ENCODE peak calls at places on chromosomes 4 and X, in ten cellular contexts. L, O, W, Z, X, G, S, N, Y and V are unnamed samples.

GRCh38 chr4:14841801-14842748 is 160.2 kb upstream of the CPEB2 start:
- DNase-seq in L (no peak), O (no peak), W (no peak), Z (peak), X (no peak), G (no peak), S (no peak), N (no peak), Y (no peak), V (no peak)

GRCh38 chr4:97691111-97691605 is 452.1 kb downstream of the STPG2 start:
- DNase-seq in L (no peak), O (no peak), W (no peak), Z (no peak), X (no peak), G (no peak), S (no peak), N (no peak), Y (no peak), V (no peak)

GRCh38 chrX:82087699-82088098 is 885.8 kb downstream of the SH3BGRL start:
- DNase-seq in L (no peak), O (no peak), W (no peak), Z (no peak), X (peak), G (no peak), S (no peak), N (no peak), Y (no peak), V (no peak)

GRCh38 chrX:24027985-24028384 is 999 bp upstream of the KLHL15 start:
- DNase-seq in L (no peak), O (no peak), W (no peak), Z (no peak), X (no peak), G (no peak), S (no peak), N (no peak), Y (no peak), V (no peak)

GRCh38 chrX:111047575-111047974 is 48.4 kb upstream of the PAK3 start:
- DNase-seq in L (no peak), O (no peak), W (no peak), Z (no peak), X (no peak), G (no peak), S (no peak), N (no peak), Y (no peak), V (no peak)

GRCh38 chr4:83558693-83559092 is 22.8 kb downstream of the GPAT3 start:
- DNase-seq in L (no peak), O (no peak), W (no peak), Z (peak), X (no peak), G (no peak), S (no peak), N (no peak), Y (no peak), V (no peak)

GRCh38 chr4:96102541-96103018 is 262.7 kb downstream of the PDHA2 start:
- DNase-seq in L (no peak), O (no peak), W (no peak), Z (peak), X (no peak), G (no peak), S (no peak), N (no peak), Y (no peak), V (no peak)

GRCh38 chr4:2063557-2064275 is 4.6 kb downstream of the NAT8L start:
- DNase-seq in L (no peak), O (no peak), W (no peak), Z (no peak), X (no peak), G (no peak), S (no peak), N (no peak), Y (no peak), V (no peak)

GRCh38 chr4:13309751-13310150 is 174.4 kb downstream of the RAB28 start:
- DNase-seq in L (no peak), O (no peak), W (no peak), Z (peak), X (no peak), G (no peak), S (no peak), N (no peak), Y (no peak), V (no peak)

GRCh38 chr4:2939383-2940243 is 23.6 kb downstream of the NOP14 start:
- DNase-seq in L (peak), O (no peak), W (no peak), Z (no peak), X (peak), G (no peak), S (no peak), N (no peak), Y (no peak), V (peak)

GRCh38 chr4:7428261-7429068 is 6.3 kb downstream of the PSAPL1 start:
- DNase-seq in L (peak), O (no peak), W (no peak), Z (no peak), X (no peak), G (no peak), S (no peak), N (no peak), Y (no peak), V (peak)

GRCh38 chr4:188242041-188242440 is 102.8 kb downstream of the TRIML1 start:
- DNase-seq in L (no peak), O (no peak), W (no peak), Z (no peak), X (no peak), G (no peak), S (no peak), N (no peak), Y (no peak), V (no peak)

GRCh38 chrX:151384807-151385206 is 12.2 kb upstream of the VMA21 start:
- DNase-seq in L (no peak), O (no peak), W (no peak), Z (no peak), X (no peak), G (no peak), S (no peak), N (no peak), Y (no peak), V (no peak)

GRCh38 chr4:153191795-153192363 is 12.4 kb upstream of the TRIM2 start:
- DNase-seq in L (no peak), O (no peak), W (no peak), Z (no peak), X (no peak), G (no peak), S (no peak), N (no peak), Y (no peak), V (no peak)

GRCh38 chr4:146243141-146243882 is 29.0 kb downstream of the REELD1 start:
- DNase-seq in L (no peak), O (peak), W (peak), Z (peak), X (no peak), G (peak), S (peak), N (peak), Y (no peak), V (peak)

GRCh38 chr4:67714248-67714583 is 13.3 kb upstream of the UBA6 start:
- DNase-seq in L (no peak), O (no peak), W (no peak), Z (no peak), X (no peak), G (peak), S (no peak), N (no peak), Y (no peak), V (no peak)

GRCh38 chrX:130108647-130109428 is 1.5 kb downstream of the ELF4 start:
- DNase-seq in L (no peak), O (no peak), W (peak), Z (peak), X (no peak), G (peak), S (peak), N (no peak), Y (no peak), V (peak)

GRCh38 chrX:20144491-20144890 is 2.9 kb upstream of the EIF1AX start:
- DNase-seq in L (no peak), O (no peak), W (no peak), Z (peak), X (no peak), G (no peak), S (no peak), N (no peak), Y (no peak), V (no peak)

GRCh38 chr4:158962396-158962795 is 140.5 kb upstream of the RAPGEF2 start:
- DNase-seq in L (no peak), O (no peak), W (no peak), Z (no peak), X (no peak), G (no peak), S (no peak), N (no peak), Y (no peak), V (no peak)

GRCh38 chr4:26858947-26859401 is 1.7 kb upstream of the STIM2 start:
- DNase-seq in L (no peak), O (no peak), W (no peak), Z (no peak), X (no peak), G (no peak), S (no peak), N (no peak), Y (no peak), V (no peak)

GRCh38 chr4:74055096-74055495 is 16.6 kb upstream of the CXCL3 start:
- DNase-seq in L (no peak), O (no peak), W (no peak), Z (no peak), X (no peak), G (no peak), S (no peak), N (no peak), Y (no peak), V (no peak)

GRCh38 chrX:413322-414201 is 26.9 kb upstream of the PPP2R3B start:
- DNase-seq in L (no peak), O (peak), W (no peak), Z (peak), X (no peak), G (no peak), S (no peak), N (no peak), Y (no peak), V (no peak)